ENCODE peak calls at places on chromosomes 16 and 17, in nine cellular contexts. Q, G, A, M, I, S, R, N and E are unnamed samples.

GRCh38 chr17:81513669-81514484 is 1.3 kb upstream of the ACTG1 start:
- DNase-seq in M (peak), G (peak), Q (peak), N (no peak), R (peak), I (peak), A (peak), S (no peak), E (peak)

GRCh38 chr17:68514809-68515208 is 2.6 kb downstream of the PRKAR1A start:
- DNase-seq in N (no peak), A (peak), Q (no peak), G (peak), R (no peak), S (no peak), M (no peak), I (no peak), E (peak)

GRCh38 chr17:57906910-57907309 is 48.3 kb downstream of the CUEDC1 start:
- DNase-seq in R (no peak), M (no peak), G (no peak), Q (peak), N (no peak), I (peak), A (no peak), S (no peak), E (no peak)

GRCh38 chr17:6365187-6365943 is 69.6 kb downstream of the AIPL1 start:
- DNase-seq in S (no peak), G (peak), N (no peak), I (no peak), R (no peak), M (no peak), Q (no peak), A (peak), E (peak)

GRCh38 chr16:90035902-90036301 is 16.6 kb upstream of the DBNDD1 start:
- DNase-seq in S (no peak), M (no peak), G (no peak), I (peak), N (no peak), A (no peak), Q (no peak), R (no peak), E (no peak)

GRCh38 chr16:70563571-70563970 is 40.0 kb downstream of the SF3B3 start:
- DNase-seq in A (no peak), G (peak), M (no peak), Q (no peak), R (no peak), N (no peak), I (no peak), S (no peak), E (no peak)

GRCh38 chr16:28924762-28925385 is at the start of gene RABEP2:
- DNase-seq in N (peak), R (peak), S (peak), I (peak), M (peak), A (peak), G (peak), Q (peak), E (peak)

GRCh38 chr17:6796887-6797490 is 21.0 kb downstream of the FBXO39 start:
- DNase-seq in R (no peak), I (no peak), G (peak), N (no peak), Q (no peak), A (no peak), S (no peak), M (no peak), E (peak)

GRCh38 chr16:87702325-87702811 is 63.4 kb downstream of the KLHDC4 start:
- DNase-seq in G (peak), S (peak), Q (peak), I (peak), N (no peak), M (no peak), R (peak), A (peak), E (no peak)

GRCh38 chr16:75627856-75628255 is 4.8 kb upstream of the ADAT1 start:
- DNase-seq in R (no peak), S (no peak), A (no peak), G (no peak), N (no peak), I (no peak), Q (no peak), M (no peak), E (no peak)

GRCh38 chr16:64356267-64356666 is 765.6 kb downstream of the CDH11 start:
- DNase-seq in M (no peak), I (no peak), A (peak), N (no peak), G (peak), Q (no peak), R (no peak), S (no peak), E (peak)
- TF ChIP-seq EZH2phosphoT487 in M (no peak), I (no peak), A (no peak), N (no peak), G (no peak), Q (no peak), R (no peak), S (no peak), E (no peak)

GRCh38 chr16:30986129-30986991 is 1.4 kb downstream of the HSD3B7 start:
- DNase-seq in G (no peak), R (no peak), I (no peak), Q (no peak), N (no peak), A (no peak), S (no peak), M (no peak), E (no peak)
- H3K27ac ChIP-seq in G (peak), R (no peak), I (no peak), Q (no peak), N (peak), A (no peak), S (no peak), M (no peak), E (no peak)

GRCh38 chr16:57185945-57186629 is at the start of the genes PSME3IP1 and RSPRY1:
- DNase-seq in A (peak), I (peak), R (peak), S (peak), N (peak), Q (peak), M (peak), G (peak), E (peak)

GRCh38 chr16:57186630-57187507 is 740 bp downstream of the RSPRY1 start:
- DNase-seq in N (no peak), G (peak), R (peak), Q (peak), S (peak), I (peak), A (peak), M (peak), E (peak)

GRCh38 chr16:57185446-57185944 is 344 bp downstream of the PSME3IP1 start:
- DNase-seq in R (no peak), G (peak), S (peak), I (peak), M (no peak), A (peak), N (no peak), Q (peak), E (peak)

GRCh38 chr16:57184890-57185445 is 871 bp downstream of the PSME3IP1 start:
- DNase-seq in S (peak), A (no peak), Q (peak), R (peak), G (no peak), M (no peak), I (peak), N (no peak), E (no peak)

GRCh38 chr16:57184113-57184512 is 1.7 kb downstream of the PSME3IP1 start:
- DNase-seq in M (no peak), R (no peak), G (no peak), I (no peak), A (no peak), Q (no peak), S (no peak), N (no peak), E (no peak)
- H3K4me3 ChIP-seq in M (no peak), R (peak), G (peak), I (peak), A (no peak), Q (peak), S (no peak), N (no peak), E (peak)

GRCh38 chr17:75572713-75573539 is 14.7 kb upstream of the MYO15B start:
- DNase-seq in S (no peak), G (no peak), M (no peak), A (peak), N (no peak), I (no peak), R (no peak), Q (no peak), E (no peak)
- TF ChIP-seq EZH2phosphoT487 in S (no peak), G (no peak), M (no peak), A (no peak), N (no peak), I (no peak), R (no peak), Q (no peak), E (no peak)

GRCh38 chr16:51119576-51120288 is 31.3 kb downstream of the SALL1 start:
- DNase-seq in S (no peak), G (peak), N (no peak), A (no peak), M (no peak), Q (no peak), R (no peak), I (no peak), E (no peak)

GRCh38 chr16:51112311-51112710 is 38.8 kb downstream of the SALL1 start:
- DNase-seq in S (no peak), R (no peak), G (no peak), A (no peak), Q (no peak), N (no peak), M (no peak), I (no peak), E (no peak)

GRCh38 chr16:51114369-51114768 is 36.7 kb downstream of the SALL1 start:
- DNase-seq in N (no peak), G (no peak), S (no peak), Q (peak), M (no peak), A (no peak), R (no peak), I (peak), E (no peak)

GRCh38 chr16:51113254-51114125 is 37.6 kb downstream of the SALL1 start:
- DNase-seq in N (no peak), G (no peak), I (peak), M (peak), S (no peak), R (no peak), A (no peak), Q (peak), E (no peak)

DNA sequence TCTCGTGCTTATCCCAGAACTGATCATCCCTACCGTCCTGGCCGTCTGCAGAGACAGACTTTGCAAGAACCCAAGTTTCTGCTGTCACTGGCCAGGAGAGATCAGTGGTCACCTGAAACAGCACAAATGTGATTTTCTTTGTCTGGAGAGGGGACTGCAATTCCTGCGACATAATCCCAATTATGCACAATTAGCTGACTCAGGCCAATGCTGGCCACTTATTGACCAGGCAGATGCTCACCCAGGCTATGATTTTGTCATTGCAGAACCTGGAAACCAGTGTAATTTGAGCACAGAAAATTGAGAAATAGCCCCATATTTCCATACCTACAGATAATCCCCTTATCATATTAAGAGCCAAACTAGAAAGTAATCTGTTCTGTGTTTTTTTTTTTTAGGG is 34.7 kb downstream of the SALL1 start:
- DNase-seq in G (no peak), Q (no peak), M (no peak), N (no peak), S (no peak), I (no peak), A (no peak), R (no peak), E (no peak)
- H3K27ac ChIP-seq in G (no peak), Q (no peak), M (no peak), N (no peak), S (no peak), I (no peak), A (no peak), R (no peak), E (no peak)

GRCh38 chr17:17546399-17547185 is 44.9 kb downstream of the PEMT start:
- DNase-seq in Q (no peak), G (no peak), S (peak), N (no peak), I (no peak), A (no peak), R (no peak), M (no peak), E (no peak)
- H3K4me3 ChIP-seq in Q (no peak), G (no peak), S (no peak), N (no peak), I (no peak), A (no peak), R (no peak), M (no peak), E (no peak)